ENCODE peak calls at places on chromosomes 5 and 9, in five cellular contexts. J, V, E, G and I are unnamed samples.

GRCh38 chr5:107696071-107696470 is 25.3 kb upstream of the EFNA5 start:
- DNase-seq in J (no peak), V (no peak), E (no peak), G (no peak), I (no peak)

GRCh38 chr9:92734931-92735906 is 29.4 kb downstream of the BICD2 start:
- DNase-seq in J (peak), V (no peak), E (no peak), G (no peak), I (no peak)

GRCh38 chr5:106269252-106269843 is 1401.4 kb downstream of the EFNA5 start:
- DNase-seq in J (no peak), V (no peak), E (peak), G (no peak), I (no peak)

GRCh38 chr9:121187681-121188305 is 13.9 kb downstream of the RAB14 start:
- DNase-seq in J (no peak), V (no peak), E (no peak), G (no peak), I (no peak)

GRCh38 chr9:131727184-131727785 is 12.6 kb downstream of the RAPGEF1 start:
- DNase-seq in J (peak), V (peak), E (peak), G (peak), I (no peak)

GRCh38 chr5:94276056-94276455 is 342.3 kb downstream of the KIAA0825 start:
- DNase-seq in J (no peak), V (no peak), E (no peak), G (no peak), I (no peak)

GRCh38 chr9:613771-614347 is 227.6 kb upstream of the DMRT1 start:
- DNase-seq in J (peak), V (peak), E (peak), G (peak), I (peak)

GRCh38 chr9:109775516-109775915 is 4.5 kb upstream of the PALM2AKAP2 start:
- DNase-seq in J (no peak), V (no peak), E (no peak), G (no peak), I (no peak)

GRCh38 chr9:119020284-119020683 is 349.0 kb downstream of the BRINP1 start:
- DNase-seq in J (no peak), V (no peak), E (no peak), G (no peak), I (no peak)

GRCh38 chr5:126253406-126253805 is 169.8 kb upstream of the GRAMD2B start:
- DNase-seq in J (no peak), V (no peak), E (no peak), G (no peak), I (no peak)

GRCh38 chr5:68112658-68113057 is 102.9 kb upstream of the PIK3R1 start:
- DNase-seq in J (no peak), V (no peak), E (no peak), G (no peak), I (no peak)

GRCh38 chr5:171422902-171423663 is 3.6 kb downstream of the FGF18 start:
- DNase-seq in J (peak), V (no peak), E (no peak), G (no peak), I (no peak)

GRCh38 chr9:114460513-114461225 is 44.6 kb downstream of the WHRN start:
- DNase-seq in J (no peak), V (no peak), E (no peak), G (no peak), I (no peak)

GRCh38 chr5:88815048-88815789 is 67.8 kb downstream of the MEF2C start:
- DNase-seq in J (no peak), V (no peak), E (peak), G (no peak), I (no peak)

GRCh38 chr9:126261584-126262356 is 64.9 kb upstream of the MVB12B start:
- DNase-seq in J (no peak), V (no peak), E (no peak), G (no peak), I (no peak)

GRCh38 chr9:21708846-21709245 is 93.6 kb upstream of the MTAP start:
- DNase-seq in J (no peak), V (no peak), E (no peak), G (no peak), I (no peak)

GRCh38 chr5:159313197-159313596 is 17.1 kb downstream of the IL12B start:
- DNase-seq in J (no peak), V (no peak), E (no peak), G (no peak), I (no peak)

GRCh38 chr5:176490291-176490690 is 42.1 kb downstream of the FAF2 start:
- DNase-seq in J (no peak), V (no peak), E (no peak), G (no peak), I (no peak)

GRCh38 chr9:93480728-93481324 is 27.4 kb upstream of the FAM120AOS start:
- DNase-seq in J (no peak), V (no peak), E (no peak), G (no peak), I (no peak)

GRCh38 chr5:56692359-56693219 is 122.8 kb upstream of the MAP3K1 start:
- DNase-seq in J (no peak), V (no peak), E (no peak), G (no peak), I (no peak)

GRCh38 chr5:171827162-171827561 is 41.5 kb downstream of the SMIM23 start:
- DNase-seq in J (peak), V (no peak), E (no peak), G (no peak), I (no peak)

GRCh38 chr9:1046639-1047604 is 3.2 kb upstream of the DMRT2 start:
- DNase-seq in J (no peak), V (no peak), E (no peak), G (no peak), I (no peak)

GRCh38 chr5:159456722-159457462 is 126.6 kb upstream of the IL12B start:
- DNase-seq in J (no peak), V (no peak), E (no peak), G (no peak), I (peak)

GRCh38 chr5:10250804-10251276 is 760 bp downstream of the CCT5 start:
- DNase-seq in J (no peak), V (no peak), E (peak), G (no peak), I (no peak)

DNA sequence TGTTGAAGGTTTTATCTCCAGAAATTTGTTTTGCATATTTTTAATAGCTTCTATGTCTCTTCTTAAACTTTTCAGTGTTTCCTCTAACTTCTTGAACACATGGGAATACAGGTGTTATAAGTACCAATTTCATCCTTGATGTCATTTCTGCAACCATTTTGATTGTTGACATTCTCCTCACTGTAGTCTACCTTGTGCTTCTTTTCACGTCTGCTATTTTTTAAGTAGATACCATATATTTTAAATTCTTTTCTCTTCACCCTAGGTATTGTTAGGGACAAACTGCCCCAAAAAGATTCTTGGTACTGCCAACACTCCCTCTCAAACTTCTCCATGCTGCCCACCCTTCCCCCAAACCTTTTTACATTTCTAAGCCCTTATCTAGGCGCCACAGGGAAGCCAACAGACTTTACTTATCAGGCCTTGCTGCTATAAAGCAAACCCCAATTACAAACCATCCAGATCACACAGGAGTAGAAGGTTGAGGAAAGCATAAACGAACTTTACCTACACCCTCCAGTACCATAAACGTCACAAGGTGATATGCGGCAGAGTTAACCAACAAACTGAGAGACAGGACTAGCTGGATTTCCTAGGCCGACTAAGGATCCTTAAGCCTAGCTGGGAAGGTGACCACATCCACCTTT is 1165.3 kb downstream of the TAF11L14 start:
- DNase-seq in J (no peak), V (no peak), E (no peak), G (no peak), I (no peak)
- TF ChIP-seq POLR2AphosphoS5 in J (no peak), V (no peak), E (no peak), G (no peak), I (no peak)

DNA sequence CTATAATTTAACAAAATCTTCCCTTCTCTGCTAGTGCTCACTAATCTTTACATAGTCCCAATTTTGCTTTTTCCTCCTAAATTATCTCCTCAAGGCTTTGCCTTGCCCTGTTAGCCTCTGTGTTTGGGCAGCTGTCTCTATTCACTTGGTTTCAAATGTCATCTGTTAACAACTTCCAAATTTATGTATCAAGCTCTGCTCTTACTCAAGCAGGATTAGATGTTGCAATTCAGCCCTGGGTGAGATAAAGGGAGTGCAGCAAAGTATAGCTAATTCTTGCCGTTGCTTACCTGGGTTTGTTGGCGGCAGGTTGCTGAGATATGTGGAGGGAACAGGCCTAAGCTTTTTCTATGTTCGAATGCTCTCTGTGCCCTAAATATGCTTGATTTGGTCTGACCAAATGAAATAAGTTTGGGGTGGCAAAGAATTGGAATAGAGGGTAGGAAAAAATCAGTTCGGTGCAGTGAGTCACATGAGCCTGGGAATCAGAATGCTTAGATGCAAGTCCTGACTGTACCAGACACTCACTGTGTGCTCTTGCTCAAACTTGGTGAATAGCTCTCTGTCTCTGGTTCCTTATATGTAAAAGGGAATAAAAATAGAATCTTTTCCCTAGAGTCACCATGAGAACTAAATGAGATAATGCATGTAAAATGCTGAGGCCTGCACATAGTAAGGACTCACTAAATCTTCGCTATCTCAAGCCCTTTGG is 483.7 kb downstream of the DMAC1 start:
- DNase-seq in J (no peak), V (no peak), E (no peak), G (no peak), I (no peak)
- TF ChIP-seq POLR2AphosphoS5 in J (no peak), V (no peak), E (no peak), G (no peak), I (no peak)

DNA sequence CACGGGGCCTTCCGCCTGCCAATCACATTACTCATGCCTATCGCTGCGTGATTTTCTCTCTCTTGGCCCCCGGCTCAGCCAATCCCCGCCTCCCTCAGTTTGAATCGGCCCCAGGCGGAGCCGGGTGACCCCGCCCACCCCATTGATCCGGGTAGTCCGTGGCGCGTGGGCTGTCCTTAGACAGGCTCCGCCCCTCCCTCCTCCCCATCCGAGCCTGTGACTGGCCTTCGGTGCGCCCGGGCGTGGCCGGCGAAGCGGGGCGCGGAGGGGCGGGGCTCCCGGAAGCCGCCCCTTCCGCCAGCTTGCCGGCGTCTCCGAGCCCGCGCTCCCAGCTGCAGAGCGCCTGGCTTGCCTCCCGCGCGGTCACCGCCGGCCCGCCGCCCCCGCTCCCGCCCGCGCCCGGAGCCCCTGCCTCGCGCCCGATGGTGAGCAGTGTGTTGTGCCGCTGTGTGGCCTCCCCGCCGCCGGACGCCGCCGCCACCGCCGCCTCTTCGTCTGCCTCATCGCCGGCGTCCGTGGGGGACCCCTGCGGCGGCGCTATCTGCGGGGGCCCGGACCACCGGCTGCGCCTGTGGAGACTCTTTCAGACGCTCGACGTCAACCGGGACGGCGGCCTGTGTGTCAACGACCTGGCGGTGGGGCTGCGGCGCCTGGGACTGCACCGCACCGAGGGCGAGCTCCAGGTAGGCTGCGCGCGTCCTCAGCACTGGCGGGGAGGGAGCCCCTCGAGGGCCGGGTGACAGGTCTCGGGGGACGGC is at the start of gene SLC25A25:
- DNase-seq in J (peak), V (peak), E (peak), G (peak), I (peak)
- TF ChIP-seq POLR2AphosphoS5 in J (peak), V (peak), E (peak), G (peak), I (no peak)

GRCh38 chr5:34452170-34452828 is 203.8 kb upstream of the RAI14 start:
- DNase-seq in J (no peak), V (no peak), E (peak), G (no peak), I (no peak)
- TF ChIP-seq POLR2AphosphoS5 in J (no peak), V (no peak), E (no peak), G (no peak), I (no peak)

DNA sequence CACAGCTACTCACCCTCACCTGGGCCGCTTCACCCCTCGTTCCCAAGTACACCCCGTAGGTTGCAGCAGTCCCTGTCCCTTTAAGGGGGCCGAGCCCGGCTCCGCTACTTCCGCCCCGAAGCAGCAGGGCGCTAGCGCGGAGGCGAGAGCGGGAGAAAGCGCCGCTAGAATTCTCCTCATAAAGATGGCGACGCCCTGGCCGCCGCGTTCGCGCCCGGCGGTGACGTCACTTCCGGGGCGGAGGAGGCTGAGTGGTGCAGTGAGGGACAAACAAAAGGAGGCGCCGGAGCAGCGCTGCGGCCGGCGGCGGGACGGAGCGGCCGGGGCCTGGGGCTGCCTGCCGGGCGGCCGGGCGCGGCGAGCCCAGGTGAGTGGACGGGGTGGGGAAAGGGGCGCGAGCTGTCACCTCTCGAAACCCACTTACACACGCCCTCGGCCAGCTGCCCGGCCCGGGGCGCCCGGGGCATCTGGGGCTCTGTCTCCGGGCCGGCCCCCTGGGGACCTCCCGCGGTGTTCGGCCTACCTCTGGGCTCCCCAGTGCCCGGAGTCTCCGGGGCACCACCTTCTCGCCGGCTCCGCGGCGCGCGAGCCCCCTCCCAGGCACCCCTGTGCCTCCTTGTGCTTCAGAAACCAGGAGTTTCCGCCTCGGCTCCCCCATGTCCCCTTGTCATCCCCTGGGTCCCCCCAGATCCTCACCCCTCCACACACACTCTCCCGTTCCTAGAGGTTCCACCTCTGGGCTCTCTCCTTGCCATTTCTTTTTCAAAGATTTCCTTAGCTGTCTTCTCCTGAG is at the start of the genes KYAT1 and LRRC8A:
- DNase-seq in J (peak), V (peak), E (peak), G (peak), I (peak)
- TF ChIP-seq POLR2AphosphoS5 in J (peak), V (peak), E (peak), G (peak), I (peak)